ENCODE peak calls at places on chromosome X, in six cellular contexts. U is sigmoid colon, Z is stomach, G is transverse colon, P is GM12878, B is HepG2. M is an unnamed sample.

GRCh38 chrX:41482153-41482850 is 35.2 kb downstream of the NYX start:
- DNase-seq in U (no peak), Z (no peak), G (no peak), P (no peak), B (peak), M (no peak)

GRCh38 chrX:106168107-106168506 is at the start of gene PWWP3B:
- DNase-seq in U (no peak), Z (peak), G (peak), P (no peak), B (no peak), M (no peak)

GRCh38 chrX:66672106-66672505 is 33.2 kb upstream of the EDA2R start:
- DNase-seq in U (no peak), Z (no peak), G (no peak), P (no peak), B (no peak), M (no peak)

GRCh38 chrX:110331444-110332025 is 13.7 kb upstream of the AMMECR1 start:
- DNase-seq in U (no peak), Z (no peak), G (no peak), P (no peak), B (no peak), M (no peak)

GRCh38 chrX:151393514-151393913 is 3.5 kb upstream of the VMA21 start:
- DNase-seq in U (no peak), Z (no peak), G (no peak), P (no peak), B (no peak), M (no peak)

GRCh38 chrX:38970845-38971244 is 169.6 kb downstream of the MID1IP1 start:
- DNase-seq in U (no peak), Z (no peak), G (no peak), P (no peak), B (no peak), M (no peak)

GRCh38 chrX:124462931-124463330 is 116.6 kb downstream of the SH2D1A start:
- DNase-seq in U (no peak), Z (no peak), G (no peak), P (no peak), B (peak), M (no peak)

GRCh38 chrX:7889138-7889537 is 38.1 kb downstream of the PNPLA4 start:
- DNase-seq in U (no peak), Z (no peak), G (no peak), P (no peak), B (no peak), M (no peak)

GRCh38 chrX:51568586-51568985 is 50.1 kb downstream of the CENPVL3 start:
- DNase-seq in U (no peak), Z (no peak), G (no peak), P (no peak), B (no peak), M (no peak)

GRCh38 chrX:20623448-20623847 is 356.7 kb upstream of the RPS6KA3 start:
- DNase-seq in U (no peak), Z (no peak), G (no peak), P (no peak), B (no peak), M (no peak)

GRCh38 chrX:111881715-111882114 is 5.7 kb downstream of the TRPC5OS start:
- DNase-seq in U (no peak), Z (no peak), G (no peak), P (no peak), B (no peak), M (no peak)

GRCh38 chrX:123217077-123217476 is 33.0 kb downstream of the GRIA3 start:
- DNase-seq in U (no peak), Z (no peak), G (no peak), P (no peak), B (no peak), M (no peak)

GRCh38 chrX:70132877-70133302 is 357 bp upstream of the IGBP1 start:
- DNase-seq in U (no peak), Z (no peak), G (no peak), P (no peak), B (no peak), M (no peak)

GRCh38 chrX:66676413-66676812 is 37.5 kb upstream of the EDA2R start:
- DNase-seq in U (no peak), Z (no peak), G (no peak), P (no peak), B (no peak), M (no peak)

GRCh38 chrX:103674531-103675454 is 11.7 kb downstream of the MORF4L2 start:
- DNase-seq in U (no peak), Z (no peak), G (no peak), P (no peak), B (no peak), M (no peak)

GRCh38 chrX:13398073-13398823 is 78.4 kb upstream of the ATXN3L start:
- DNase-seq in U (peak), Z (peak), G (peak), P (no peak), B (peak), M (no peak)

GRCh38 chrX:45344597-45344996 is 143.9 kb upstream of the DIPK2B start:
- DNase-seq in U (no peak), Z (no peak), G (no peak), P (no peak), B (no peak), M (no peak)

GRCh38 chrX:45803383-45803921 is 602.8 kb upstream of the DIPK2B start:
- DNase-seq in U (no peak), Z (no peak), G (no peak), P (no peak), B (no peak), M (no peak)

GRCh38 chrX:72620550-72621145 is 48.0 kb upstream of the HDAC8 start:
- DNase-seq in U (peak), Z (peak), G (peak), P (no peak), B (peak), M (no peak)

GRCh38 chrX:136850441-136851175 is 29.9 kb downstream of the RBMX start:
- DNase-seq in U (no peak), Z (no peak), G (no peak), P (no peak), B (no peak), M (no peak)

GRCh38 chrX:19646298-19646697 is 131.0 kb upstream of the MAP3K15 start:
- DNase-seq in U (no peak), Z (no peak), G (no peak), P (no peak), B (no peak), M (no peak)

GRCh38 chrX:149365552-149365951 is 139.6 kb downstream of the IDS start:
- DNase-seq in U (no peak), Z (no peak), G (no peak), P (no peak), B (peak), M (no peak)

GRCh38 chrX:20265726-20266681 is 705 bp downstream of the RPS6KA3 start:
- DNase-seq in U (peak), Z (no peak), G (peak), P (no peak), B (no peak), M (no peak)

GRCh38 chrX:47078129-47079043 is at the start of gene RGN:
- DNase-seq in U (no peak), Z (peak), G (no peak), P (no peak), B (peak), M (no peak)

GRCh38 chrX:3743821-3744439 is 30.5 kb upstream of the PRKX start:
- DNase-seq in U (no peak), Z (no peak), G (peak), P (no peak), B (no peak), M (no peak)

DNA sequence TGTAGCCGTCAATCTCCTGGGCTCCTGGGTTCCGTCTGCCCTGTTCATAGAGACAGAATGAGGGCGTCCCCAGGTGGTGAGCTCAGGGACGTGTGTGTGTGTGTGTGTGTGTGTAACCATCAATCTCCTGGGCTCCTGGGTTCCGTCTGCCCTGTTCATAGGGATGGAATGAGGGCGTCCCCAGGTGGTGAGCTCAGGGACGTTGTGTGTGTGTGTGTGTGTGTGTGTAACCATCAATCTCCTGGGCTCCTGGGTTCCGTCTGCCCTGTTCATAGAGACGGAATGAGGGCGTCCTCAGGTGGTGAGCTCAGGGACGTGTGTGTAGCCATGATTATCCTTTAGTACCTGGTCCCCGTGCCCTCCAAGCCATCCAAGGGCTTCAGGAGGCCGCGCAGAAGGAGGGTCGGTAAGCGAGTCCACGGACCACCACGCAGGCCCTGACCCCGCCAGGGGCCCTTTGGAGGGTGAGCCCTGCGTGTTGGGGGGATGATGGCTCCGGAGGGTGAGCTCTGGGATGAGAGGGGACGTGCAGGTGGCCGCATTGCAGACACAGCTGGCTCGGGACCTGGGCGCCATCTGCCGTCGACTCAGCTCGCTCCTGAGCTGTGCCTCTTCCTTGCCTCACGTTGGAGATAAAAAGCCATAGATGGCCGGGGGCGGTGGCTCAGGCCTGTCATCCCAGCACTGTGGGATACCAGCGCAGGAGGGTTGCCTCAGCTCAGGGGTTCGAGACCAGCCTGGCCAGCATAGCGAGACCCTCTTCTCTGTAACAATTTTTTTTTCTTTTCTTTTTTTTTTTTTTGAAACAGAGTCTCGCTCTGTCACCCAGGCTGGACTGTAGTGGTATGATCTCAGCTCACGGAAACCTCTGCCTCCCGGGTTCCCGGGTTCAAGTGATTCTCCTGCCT is 5.4 kb upstream of the GTPBP6 start:
- DNase-seq in U (peak), Z (peak), G (peak), P (no peak), B (peak), M (no peak)
- TF ChIP-seq EP300 in U (no peak), Z (no peak), G (no peak), P (no peak), B (no peak), M (no peak)

GRCh38 chrX:24026403-24026801 is 584 bp downstream of the KLHL15 start:
- DNase-seq in U (no peak), Z (no peak), G (no peak), P (no peak), B (no peak), M (no peak)
- H3K27ac ChIP-seq in U (peak), Z (peak), G (peak), P (no peak), B (no peak), M (peak)

DNA sequence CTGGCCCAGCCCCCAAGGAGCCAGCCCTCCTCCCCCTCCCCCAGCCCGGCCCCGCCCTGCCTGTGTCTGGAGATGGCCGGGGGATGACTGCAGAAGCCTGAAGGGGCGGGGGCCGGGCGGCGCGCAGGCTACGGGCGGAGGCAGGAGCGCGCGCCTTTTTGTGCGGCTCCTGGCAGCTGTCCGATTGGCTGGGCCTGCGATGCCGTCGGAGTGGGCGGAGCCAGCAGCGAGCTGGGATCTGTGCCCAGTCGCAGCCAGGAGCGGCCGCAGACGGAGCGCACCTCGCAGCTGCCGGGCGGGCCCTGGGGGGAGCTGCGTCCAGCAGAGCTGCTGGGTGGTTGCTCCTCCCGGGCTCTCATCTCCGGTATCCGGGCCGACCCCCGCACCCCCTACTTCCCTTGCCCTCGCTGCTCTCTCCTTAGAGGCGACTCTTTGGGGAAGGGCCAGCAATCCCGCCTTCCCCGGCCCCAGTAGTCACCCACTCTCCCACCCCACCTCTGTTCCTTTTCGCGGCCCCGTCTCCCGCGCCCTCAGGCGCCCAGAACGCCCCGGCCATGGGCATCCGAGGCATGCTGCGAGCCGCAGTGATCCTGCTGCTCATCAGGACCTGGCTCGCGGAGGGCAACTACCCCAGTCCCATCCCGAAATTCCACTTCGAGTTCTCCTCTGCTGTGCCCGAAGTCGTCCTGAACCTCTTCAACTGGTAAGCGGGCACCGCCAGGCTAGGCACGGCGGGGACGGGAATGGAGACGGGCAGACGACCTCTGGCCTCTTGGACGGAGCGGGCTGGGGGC is at the start of gene GABRQ:
- DNase-seq in U (no peak), Z (peak), G (peak), P (no peak), B (no peak), M (peak)
- TF ChIP-seq POLR2AphosphoS5 in U (no peak), Z (no peak), G (no peak), P (no peak), B (no peak), M (no peak)

GRCh38 chrX:145396612-145397011 is 149.3 kb downstream of the SPANXN1 start:
- DNase-seq in U (no peak), Z (no peak), G (no peak), P (no peak), B (no peak), M (no peak)
- TF ChIP-seq EP300 in U (no peak), Z (no peak), G (no peak), P (no peak), B (no peak), M (no peak)

GRCh38 chrX:139081965-139082364 is 370.4 kb upstream of the FGF13 start:
- DNase-seq in U (no peak), Z (no peak), G (no peak), P (no peak), B (no peak), M (no peak)

GRCh38 chrX:139077303-139078131 is 366.0 kb upstream of the FGF13 start:
- DNase-seq in U (no peak), Z (no peak), G (no peak), P (no peak), B (no peak), M (no peak)

GRCh38 chrX:139078761-139079160 is 367.2 kb upstream of the FGF13 start:
- DNase-seq in U (no peak), Z (no peak), G (no peak), P (no peak), B (no peak), M (no peak)

GRCh38 chrX:139079789-139080188 is 368.3 kb upstream of the FGF13 start:
- DNase-seq in U (no peak), Z (no peak), G (no peak), P (no peak), B (no peak), M (no peak)

DNA sequence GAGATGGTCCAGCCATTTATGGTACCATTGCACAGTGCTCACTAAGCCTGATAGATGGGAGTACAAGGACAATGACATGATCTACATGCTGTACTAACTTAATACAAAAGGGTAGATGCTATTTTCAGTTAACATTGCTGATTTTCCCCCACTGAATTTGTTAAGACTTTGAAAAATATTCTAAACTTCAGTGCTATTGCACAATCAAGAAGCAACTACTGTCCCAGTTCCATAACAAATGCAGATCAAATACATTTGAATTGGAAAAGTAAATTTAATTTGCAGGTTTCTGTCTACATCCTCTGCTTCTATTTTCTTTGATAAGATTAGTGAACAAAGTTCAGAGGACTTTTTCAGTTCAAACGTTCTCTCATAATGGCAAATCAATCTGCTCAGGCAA is 366.8 kb upstream of the FGF13 start:
- DNase-seq in U (no peak), Z (no peak), G (no peak), P (no peak), B (no peak), M (no peak)
- H3K27ac ChIP-seq in U (no peak), Z (no peak), G (no peak), P (no peak), B (no peak), M (no peak)

GRCh38 chrX:54921427-54922021 is 900 bp downstream of the TRO start:
- DNase-seq in U (peak), Z (no peak), G (peak), P (no peak), B (peak), M (no peak)

GRCh38 chrX:54923376-54923775 is 2.8 kb downstream of the TRO start:
- DNase-seq in U (no peak), Z (no peak), G (no peak), P (no peak), B (no peak), M (no peak)

GRCh38 chrX:54922547-54922946 is 1.9 kb downstream of the TRO start:
- DNase-seq in U (no peak), Z (no peak), G (no peak), P (no peak), B (no peak), M (no peak)

GRCh38 chrX:54920610-54921426 is at the start of gene TRO:
- DNase-seq in U (no peak), Z (no peak), G (no peak), P (no peak), B (no peak), M (no peak)
- TF ChIP-seq POLR2AphosphoS5 in U (no peak), Z (no peak), G (no peak), P (no peak), B (peak), M (no peak)

DNA sequence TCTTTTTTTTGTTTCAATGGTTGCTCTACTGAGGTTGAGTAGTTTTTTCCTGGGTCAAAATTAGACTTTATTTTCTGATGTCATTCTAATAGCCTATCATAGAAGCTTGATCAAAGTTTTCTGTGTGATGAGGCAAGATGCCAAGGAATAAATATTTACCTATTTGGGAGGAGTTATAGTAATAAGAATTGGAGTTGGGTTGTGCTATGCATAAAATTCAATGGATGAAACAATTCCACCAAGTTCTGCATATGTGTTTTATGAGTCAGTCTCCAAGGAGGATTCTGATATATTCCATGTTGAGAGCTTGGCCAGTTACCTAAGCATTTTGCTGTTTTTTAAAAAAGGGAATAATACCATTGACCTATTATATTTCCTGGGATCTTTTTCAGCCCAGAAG is 39.0 kb downstream of the POLA1 start:
- DNase-seq in U (no peak), Z (no peak), G (no peak), P (no peak), B (no peak), M (no peak)
- TF ChIP-seq EP300 in U (no peak), Z (no peak), G (no peak), P (no peak), B (no peak), M (no peak)